ENCODE peak calls at places on chromosomes 7 and 10, in four cellular contexts. E is left lung, X is body of pancreas, A is heart left ventricle. U is an unnamed sample.

GRCh38 chr10:68981074-68981473 is 7.5 kb upstream of the KIFBP start:
- DNase-seq in E (no peak), X (no peak), A (no peak), U (no peak)

GRCh38 chr7:140876519-140877248 is 48.0 kb downstream of the BRAF start:
- DNase-seq in E (no peak), X (no peak), A (no peak), U (no peak)

GRCh38 chr10:32376780-32377179 is 29.8 kb upstream of the EPC1 start:
- DNase-seq in E (no peak), X (no peak), A (no peak), U (no peak)

GRCh38 chr7:98810166-98810802 is 59.5 kb downstream of the TMEM130 start:
- DNase-seq in E (no peak), X (no peak), A (no peak), U (no peak)

GRCh38 chr7:37527109-37527508 is 78.4 kb upstream of the ELMO1 start:
- DNase-seq in E (no peak), X (no peak), A (no peak), U (no peak)

GRCh38 chr7:155741805-155742204 is 70.5 kb downstream of the SHH start:
- DNase-seq in E (no peak), X (no peak), A (no peak), U (peak; percentile 59)

GRCh38 chr10:24428410-24428782 is 219.5 kb downstream of the KIAA1217 start:
- DNase-seq in E (no peak), X (no peak), A (no peak), U (no peak)

GRCh38 chr10:31166606-31167005 is 134.9 kb upstream of the ZNF438 start:
- DNase-seq in E (no peak), X (no peak), A (no peak), U (no peak)

GRCh38 chr10:102281103-102281502 is 35.8 kb downstream of the GBF1 start:
- DNase-seq in E (no peak), X (no peak), A (no peak), U (no peak)

GRCh38 chr7:26868841-26869505 is 4.6 kb upstream of the SKAP2 start:
- DNase-seq in E (no peak), X (no peak), A (no peak), U (no peak)

GRCh38 chr10:451021-451471 is 238.4 kb downstream of the DIP2C start:
- DNase-seq in E (no peak), X (no peak), A (no peak), U (no peak)

GRCh38 chr10:97731346-97732051 is 5.4 kb upstream of the ZFYVE27 start:
- DNase-seq in E (peak; percentile 50), X (peak; percentile 79), A (peak; percentile 64), U (no peak)

GRCh38 chr10:57098146-57098545 is 737.1 kb upstream of the ZWINT start:
- DNase-seq in E (no peak), X (no peak), A (no peak), U (no peak)

GRCh38 chr7:96407427-96407826 is 85.5 kb upstream of the SLC25A13 start:
- DNase-seq in E (no peak), X (no peak), A (no peak), U (no peak)

GRCh38 chr10:88289342-88289741 is 293.8 kb downstream of the RNLS start:
- DNase-seq in E (no peak), X (no peak), A (no peak), U (no peak)

GRCh38 chr7:50792342-50793114 is 9.8 kb upstream of the GRB10 start:
- DNase-seq in E (peak; percentile 48), X (peak; percentile 47), A (peak; percentile 27), U (no peak)

GRCh38 chr7:157136372-157136771 is 2.4 kb upstream of the UBE3C start:
- DNase-seq in E (no peak), X (no peak), A (no peak), U (no peak)
- TF ChIP-seq CTCF in E (no peak), X (peak; percentile 36), A (no peak), U (peak; percentile 14)

GRCh38 chr7:768881-769504 is 41.9 kb upstream of the PRKAR1B start:
- DNase-seq in E (no peak), X (no peak), A (no peak), U (no peak)
- TF ChIP-seq CTCF in E (no peak), X (no peak), A (peak; percentile 8), U (no peak)

DNA sequence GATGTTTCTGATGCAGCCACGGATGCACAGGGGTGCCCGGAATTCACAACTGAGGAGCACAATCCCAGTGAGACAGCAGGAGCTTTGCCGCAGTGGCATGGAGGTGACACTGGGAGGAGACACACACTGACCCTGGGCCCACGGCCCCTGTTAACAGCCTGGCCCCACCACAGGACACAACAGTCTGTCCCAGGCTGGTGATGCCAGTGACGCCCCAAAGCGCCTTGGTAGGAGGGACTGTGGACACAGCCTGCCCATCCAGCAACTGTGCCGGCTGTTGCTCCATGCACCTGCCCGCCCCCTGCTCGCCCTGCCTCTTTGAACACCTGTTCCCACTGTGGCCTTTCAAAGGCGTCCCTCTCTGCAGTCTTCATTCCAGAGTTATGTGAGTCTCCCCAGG is 49.8 kb downstream of the KLF6 start:
- DNase-seq in E (no peak), X (no peak), A (no peak), U (no peak)
- TF ChIP-seq CTCF in E (no peak), X (peak; percentile 30), A (peak; percentile 32), U (no peak)

DNA sequence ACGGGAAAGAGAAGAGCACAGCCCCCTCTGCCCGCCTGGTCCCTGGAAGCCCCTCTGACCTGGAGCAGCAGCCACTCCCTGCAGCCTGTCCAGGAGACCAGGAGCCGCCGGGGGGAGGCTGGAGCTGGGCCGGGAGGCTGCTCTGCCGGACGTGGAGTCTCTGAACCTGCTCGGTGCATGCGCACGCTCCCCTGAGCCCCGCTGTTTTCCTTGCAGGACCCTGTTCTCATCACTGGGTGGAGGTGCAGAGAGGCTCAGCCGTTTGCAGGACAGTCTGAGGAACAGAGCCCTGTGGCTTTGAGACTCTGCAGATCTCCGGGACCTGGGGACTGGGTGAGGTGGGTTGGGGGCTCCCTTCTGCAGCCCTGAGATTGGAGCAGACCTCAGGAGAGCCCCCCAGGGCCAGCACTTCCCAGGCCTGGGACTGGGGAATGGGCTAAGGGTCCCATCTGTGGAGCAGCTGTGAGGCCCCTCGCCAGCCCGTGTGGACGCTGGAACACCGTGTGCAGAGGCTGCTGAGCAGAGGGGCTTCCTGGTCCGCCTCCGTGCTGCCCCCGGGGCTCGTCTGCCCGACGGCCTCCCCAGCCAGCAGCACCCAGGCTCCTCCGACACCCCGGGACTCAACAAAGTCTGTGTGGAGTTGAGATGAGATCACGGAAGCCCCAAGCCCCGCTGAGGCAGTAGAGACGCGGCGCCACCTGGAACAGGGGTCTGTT is 48.5 kb upstream of the ADGRA1 start:
- DNase-seq in E (no peak), X (no peak), A (no peak), U (no peak)
- TF ChIP-seq CTCF in E (no peak), X (no peak), A (no peak), U (no peak)

GRCh38 chr10:73818402-73818801 is 7.0 kb upstream of the NDST2 start:
- DNase-seq in E (no peak), X (no peak), A (no peak), U (no peak)
- TF ChIP-seq CTCF in E (no peak), X (no peak), A (no peak), U (no peak)

GRCh38 chr7:147245274-147245673 is 1128.7 kb downstream of the CNTNAP2 start:
- DNase-seq in E (no peak), X (peak; percentile 51), A (peak; percentile 8), U (no peak)

GRCh38 chr7:147251924-147252323 is 1135.3 kb downstream of the CNTNAP2 start:
- DNase-seq in E (no peak), X (no peak), A (no peak), U (no peak)

DNA sequence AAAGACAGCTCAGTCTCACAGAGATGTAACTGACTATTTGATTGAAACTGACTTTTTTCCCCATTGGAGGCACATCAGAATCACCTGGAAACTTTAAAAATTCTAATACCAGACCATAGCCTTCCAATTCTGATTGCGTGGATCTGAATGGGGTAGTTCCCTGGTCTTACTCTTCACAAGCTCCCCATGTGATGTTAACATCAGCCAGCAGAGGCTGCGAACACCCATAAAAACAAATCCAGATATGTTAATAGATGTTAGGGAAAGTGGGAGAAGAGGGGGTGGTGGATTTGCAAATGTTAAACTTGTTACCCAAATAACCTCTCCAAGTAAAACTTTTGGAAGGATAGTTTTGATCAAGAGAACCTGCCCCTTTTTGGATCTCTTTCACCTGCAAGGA is 1133.4 kb downstream of the CNTNAP2 start:
- DNase-seq in E (no peak), X (no peak), A (no peak), U (no peak)
- TF ChIP-seq CTCF in E (no peak), X (no peak), A (no peak), U (no peak)

DNA sequence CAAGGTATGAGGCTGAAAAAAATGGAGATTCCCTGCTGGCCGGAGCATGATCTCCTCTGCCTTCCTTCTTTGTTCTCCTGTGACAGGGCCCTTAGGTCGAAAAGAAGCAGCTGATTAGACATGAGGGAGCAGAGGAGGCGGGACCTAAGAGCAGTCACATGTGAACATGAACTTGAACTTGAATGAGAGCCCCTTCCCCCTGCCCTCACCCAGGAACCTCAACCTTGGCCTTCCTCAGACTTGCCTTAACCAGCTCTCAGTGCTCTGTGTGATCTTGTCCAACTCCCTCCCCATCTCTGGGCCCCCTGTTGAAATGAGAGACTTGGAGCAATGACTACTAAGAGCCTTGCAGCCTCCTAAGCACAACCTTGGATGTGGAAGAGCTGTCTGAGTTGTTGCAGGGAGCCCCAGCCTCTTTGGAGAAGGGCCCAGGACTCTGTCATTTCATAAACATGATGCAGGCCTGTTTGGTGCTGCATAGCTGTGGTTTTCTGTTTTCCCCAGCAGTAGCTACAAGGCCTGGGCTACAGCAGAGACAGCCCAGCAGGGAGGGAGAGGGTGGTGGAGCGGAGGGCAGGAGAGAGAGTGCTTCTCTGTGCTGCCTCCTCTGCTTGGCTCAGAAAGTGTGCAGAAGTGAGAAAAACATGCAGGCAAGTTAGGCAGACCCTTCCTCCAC is 124.0 kb upstream of the ZMIZ1 start:
- DNase-seq in E (peak; percentile 55), X (peak; percentile 22), A (peak; percentile 68), U (no peak)
- TF ChIP-seq CTCF in E (no peak), X (no peak), A (no peak), U (no peak)

U was measured in CD14-positive monocyte.